ENCODE peak calls at places on chromosome 20, in nine cellular contexts. One of them, this sample, is unnamed.

GRCh38 chr20:54028276-54029011 is 42.0 kb downstream of the BCAS1 start:
- DNase-seq in heart right ventricle: no peak
- DNase-seq in GM10248: no peak
- DNase-seq in gastrocnemius medialis: no peak
- DNase-seq in HepG2: no peak
- DNase-seq in CD8-positive, alpha-beta T cell: no peak
- DNase-seq in AG09319: no peak
- DNase-seq in lung: no peak
- DNase-seq in stomach: no peak
- DNase-seq in this sample: no peak

GRCh38 chr20:31543966-31544598 is 29.8 kb downstream of the HM13 start:
- DNase-seq in HepG2: no peak
- DNase-seq in lung: peak
- DNase-seq in CD8-positive, alpha-beta T cell: no peak
- DNase-seq in heart right ventricle: no peak
- DNase-seq in gastrocnemius medialis: no peak
- DNase-seq in GM10248: no peak
- DNase-seq in stomach: no peak
- DNase-seq in AG09319: peak
- DNase-seq in this sample: no peak

GRCh38 chr20:37504404-37505096 is 16.5 kb upstream of the NNAT start:
- DNase-seq in gastrocnemius medialis: no peak
- DNase-seq in lung: no peak
- DNase-seq in heart right ventricle: no peak
- DNase-seq in AG09319: no peak
- DNase-seq in stomach: no peak
- DNase-seq in CD8-positive, alpha-beta T cell: no peak
- DNase-seq in HepG2: no peak
- DNase-seq in GM10248: no peak
- DNase-seq in this sample: no peak

GRCh38 chr20:38084425-38084951 is 50.9 kb downstream of the RPRD1B start:
- DNase-seq in AG09319: peak
- DNase-seq in HepG2: peak
- DNase-seq in GM10248: no peak
- DNase-seq in CD8-positive, alpha-beta T cell: no peak
- DNase-seq in heart right ventricle: no peak
- DNase-seq in lung: no peak
- DNase-seq in stomach: no peak
- DNase-seq in gastrocnemius medialis: no peak
- DNase-seq in this sample: no peak

GRCh38 chr20:5198651-5198924 is 71.8 kb downstream of the CDS2 start:
- DNase-seq in CD8-positive, alpha-beta T cell: no peak
- DNase-seq in HepG2: no peak
- DNase-seq in GM10248: no peak
- DNase-seq in AG09319: no peak
- DNase-seq in stomach: no peak
- DNase-seq in lung: no peak
- DNase-seq in heart right ventricle: no peak
- DNase-seq in gastrocnemius medialis: peak
- DNase-seq in this sample: no peak

GRCh38 chr20:59145926-59146800 is 17.5 kb upstream of the ZNF831 start:
- DNase-seq in AG09319: no peak
- DNase-seq in heart right ventricle: no peak
- DNase-seq in lung: no peak
- DNase-seq in CD8-positive, alpha-beta T cell: peak
- DNase-seq in stomach: no peak
- DNase-seq in HepG2: no peak
- DNase-seq in GM10248: peak
- DNase-seq in gastrocnemius medialis: no peak
- DNase-seq in this sample: no peak

GRCh38 chr20:48697845-48698491 is 129.8 kb downstream of the PREX1 start:
- DNase-seq in heart right ventricle: peak
- DNase-seq in GM10248: no peak
- DNase-seq in stomach: peak
- DNase-seq in CD8-positive, alpha-beta T cell: no peak
- DNase-seq in lung: peak
- DNase-seq in AG09319: no peak
- DNase-seq in gastrocnemius medialis: peak
- DNase-seq in HepG2: peak
- DNase-seq in this sample: no peak

GRCh38 chr20:13220194-13220856 is 749 bp upstream of the ISM1 start:
- DNase-seq in CD8-positive, alpha-beta T cell: no peak
- DNase-seq in stomach: peak
- DNase-seq in HepG2: no peak
- DNase-seq in GM10248: peak
- DNase-seq in gastrocnemius medialis: peak
- DNase-seq in heart right ventricle: peak
- DNase-seq in AG09319: no peak
- DNase-seq in lung: peak
- DNase-seq in this sample: no peak

GRCh38 chr20:21702553-21703467 is 2.7 kb upstream of the PAX1 start:
- DNase-seq in CD8-positive, alpha-beta T cell: no peak
- DNase-seq in gastrocnemius medialis: no peak
- DNase-seq in heart right ventricle: peak
- DNase-seq in HepG2: peak
- DNase-seq in stomach: no peak
- DNase-seq in lung: peak
- DNase-seq in GM10248: peak
- DNase-seq in AG09319: no peak
- DNase-seq in this sample: no peak
- TF ChIP-seq CTCF in CD8-positive, alpha-beta T cell: no peak
- TF ChIP-seq CTCF in gastrocnemius medialis: no peak
- TF ChIP-seq CTCF in heart right ventricle: no peak
- TF ChIP-seq CTCF in HepG2: peak
- TF ChIP-seq CTCF in stomach: no peak
- TF ChIP-seq CTCF in lung: no peak
- TF ChIP-seq CTCF in GM10248: peak
- TF ChIP-seq CTCF in AG09319: peak
- TF ChIP-seq CTCF in this sample: peak

GRCh38 chr20:57711826-57712225 is 2.0 kb upstream of the PMEPA1 start:
- DNase-seq in gastrocnemius medialis: peak
- DNase-seq in AG09319: no peak
- DNase-seq in GM10248: no peak
- DNase-seq in HepG2: no peak
- DNase-seq in heart right ventricle: no peak
- DNase-seq in CD8-positive, alpha-beta T cell: no peak
- DNase-seq in lung: no peak
- DNase-seq in stomach: no peak
- DNase-seq in this sample: no peak

GRCh38 chr20:57711311-57711712 is 1.5 kb upstream of the PMEPA1 start:
- DNase-seq in stomach: no peak
- DNase-seq in gastrocnemius medialis: no peak
- DNase-seq in GM10248: no peak
- DNase-seq in CD8-positive, alpha-beta T cell: no peak
- DNase-seq in lung: no peak
- DNase-seq in HepG2: no peak
- DNase-seq in AG09319: no peak
- DNase-seq in heart right ventricle: no peak
- DNase-seq in this sample: no peak

GRCh38 chr20:57708694-57709673 is 831 bp downstream of the PMEPA1 start:
- DNase-seq in lung: no peak
- DNase-seq in HepG2: no peak
- DNase-seq in stomach: no peak
- DNase-seq in heart right ventricle: peak
- DNase-seq in GM10248: no peak
- DNase-seq in gastrocnemius medialis: peak
- DNase-seq in CD8-positive, alpha-beta T cell: peak
- DNase-seq in AG09319: no peak
- DNase-seq in this sample: no peak

GRCh38 chr20:57710841-57711240 is 1.0 kb upstream of the PMEPA1 start:
- DNase-seq in GM10248: no peak
- DNase-seq in AG09319: no peak
- DNase-seq in gastrocnemius medialis: no peak
- DNase-seq in CD8-positive, alpha-beta T cell: no peak
- DNase-seq in stomach: no peak
- DNase-seq in lung: no peak
- DNase-seq in HepG2: no peak
- DNase-seq in heart right ventricle: no peak
- DNase-seq in this sample: no peak

GRCh38 chr20:57709823-57710799 is at the start of gene PMEPA1:
- DNase-seq in heart right ventricle: peak
- DNase-seq in AG09319: peak
- DNase-seq in CD8-positive, alpha-beta T cell: peak
- DNase-seq in stomach: peak
- DNase-seq in lung: peak
- DNase-seq in HepG2: peak
- DNase-seq in gastrocnemius medialis: peak
- DNase-seq in GM10248: peak
- DNase-seq in this sample: peak
- TF ChIP-seq CTCF in heart right ventricle: no peak
- TF ChIP-seq CTCF in AG09319: no peak
- TF ChIP-seq CTCF in CD8-positive, alpha-beta T cell: no peak
- TF ChIP-seq CTCF in stomach: no peak
- TF ChIP-seq CTCF in lung: no peak
- TF ChIP-seq CTCF in HepG2: no peak
- TF ChIP-seq CTCF in gastrocnemius medialis: no peak
- TF ChIP-seq CTCF in GM10248: no peak
- TF ChIP-seq CTCF in this sample: no peak

GRCh38 chr20:33575302-33575701 is 85.4 kb downstream of the CBFA2T2 start:
- DNase-seq in heart right ventricle: no peak
- DNase-seq in stomach: no peak
- DNase-seq in GM10248: no peak
- DNase-seq in gastrocnemius medialis: no peak
- DNase-seq in CD8-positive, alpha-beta T cell: no peak
- DNase-seq in HepG2: no peak
- DNase-seq in lung: no peak
- DNase-seq in AG09319: no peak
- DNase-seq in this sample: no peak

GRCh38 chr20:33578510-33578909 is 83.6 kb upstream of the C20orf144 start:
- DNase-seq in lung: no peak
- DNase-seq in stomach: no peak
- DNase-seq in gastrocnemius medialis: no peak
- DNase-seq in CD8-positive, alpha-beta T cell: no peak
- DNase-seq in HepG2: no peak
- DNase-seq in heart right ventricle: no peak
- DNase-seq in AG09319: peak
- DNase-seq in GM10248: no peak
- DNase-seq in this sample: no peak

GRCh38 chr20:33570743-33571142 is 80.8 kb downstream of the CBFA2T2 start:
- DNase-seq in AG09319: no peak
- DNase-seq in stomach: no peak
- DNase-seq in heart right ventricle: no peak
- DNase-seq in CD8-positive, alpha-beta T cell: no peak
- DNase-seq in HepG2: no peak
- DNase-seq in lung: no peak
- DNase-seq in gastrocnemius medialis: no peak
- DNase-seq in GM10248: no peak
- DNase-seq in this sample: no peak

DNA sequence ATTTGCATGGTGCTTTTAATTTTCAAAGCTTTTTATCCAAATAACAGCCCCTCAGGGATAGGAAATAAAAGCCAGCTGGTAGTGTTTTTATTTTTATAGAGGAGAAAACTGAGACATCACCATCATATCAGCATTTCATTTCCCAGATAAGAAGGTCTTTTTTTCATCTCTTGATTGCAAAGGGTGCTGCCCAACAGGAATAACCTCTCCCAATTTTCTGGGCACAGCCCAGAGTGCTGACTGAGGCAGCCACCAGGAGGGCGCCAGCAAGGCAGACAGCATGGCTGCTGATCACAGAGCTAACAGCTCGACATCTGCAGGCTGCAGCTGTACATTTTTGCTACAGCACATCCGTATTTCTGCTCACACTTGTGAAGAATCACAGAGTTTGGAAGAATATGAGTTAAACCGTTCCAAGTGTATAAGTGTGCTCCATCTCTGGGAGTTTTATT is 85.7 kb upstream of the C20orf144 start:
- DNase-seq in GM10248: no peak
- DNase-seq in CD8-positive, alpha-beta T cell: no peak
- DNase-seq in HepG2: no peak
- DNase-seq in lung: no peak
- DNase-seq in AG09319: no peak
- DNase-seq in gastrocnemius medialis: no peak
- DNase-seq in heart right ventricle: no peak
- DNase-seq in stomach: peak
- DNase-seq in this sample: no peak
- TF ChIP-seq CTCF in GM10248: no peak
- TF ChIP-seq CTCF in CD8-positive, alpha-beta T cell: no peak
- TF ChIP-seq CTCF in HepG2: peak
- TF ChIP-seq CTCF in lung: no peak
- TF ChIP-seq CTCF in AG09319: no peak
- TF ChIP-seq CTCF in gastrocnemius medialis: no peak
- TF ChIP-seq CTCF in heart right ventricle: no peak
- TF ChIP-seq CTCF in stomach: no peak
- TF ChIP-seq CTCF in this sample: peak

GRCh38 chr20:23244916-23245552 is 105.6 kb upstream of the NXT1 start:
- DNase-seq in AG09319: no peak
- DNase-seq in lung: no peak
- DNase-seq in CD8-positive, alpha-beta T cell: no peak
- DNase-seq in HepG2: no peak
- DNase-seq in gastrocnemius medialis: no peak
- DNase-seq in heart right ventricle: no peak
- DNase-seq in stomach: no peak
- DNase-seq in GM10248: no peak
- DNase-seq in this sample: no peak

GRCh38 chr20:23243791-23244190 is 106.8 kb upstream of the NXT1 start:
- DNase-seq in CD8-positive, alpha-beta T cell: no peak
- DNase-seq in heart right ventricle: no peak
- DNase-seq in gastrocnemius medialis: no peak
- DNase-seq in AG09319: no peak
- DNase-seq in stomach: no peak
- DNase-seq in HepG2: no peak
- DNase-seq in lung: peak
- DNase-seq in GM10248: no peak
- DNase-seq in this sample: no peak

GRCh38 chr20:23246682-23247664 is 103.6 kb upstream of the NXT1 start:
- DNase-seq in stomach: no peak
- DNase-seq in GM10248: peak
- DNase-seq in heart right ventricle: peak
- DNase-seq in CD8-positive, alpha-beta T cell: no peak
- DNase-seq in lung: no peak
- DNase-seq in AG09319: no peak
- DNase-seq in gastrocnemius medialis: peak
- DNase-seq in HepG2: no peak
- DNase-seq in this sample: no peak

GRCh38 chr20:23244207-23244915 is 106.2 kb upstream of the NXT1 start:
- DNase-seq in heart right ventricle: no peak
- DNase-seq in GM10248: no peak
- DNase-seq in gastrocnemius medialis: peak
- DNase-seq in CD8-positive, alpha-beta T cell: no peak
- DNase-seq in HepG2: no peak
- DNase-seq in AG09319: no peak
- DNase-seq in lung: peak
- DNase-seq in stomach: no peak
- DNase-seq in this sample: no peak

DNA sequence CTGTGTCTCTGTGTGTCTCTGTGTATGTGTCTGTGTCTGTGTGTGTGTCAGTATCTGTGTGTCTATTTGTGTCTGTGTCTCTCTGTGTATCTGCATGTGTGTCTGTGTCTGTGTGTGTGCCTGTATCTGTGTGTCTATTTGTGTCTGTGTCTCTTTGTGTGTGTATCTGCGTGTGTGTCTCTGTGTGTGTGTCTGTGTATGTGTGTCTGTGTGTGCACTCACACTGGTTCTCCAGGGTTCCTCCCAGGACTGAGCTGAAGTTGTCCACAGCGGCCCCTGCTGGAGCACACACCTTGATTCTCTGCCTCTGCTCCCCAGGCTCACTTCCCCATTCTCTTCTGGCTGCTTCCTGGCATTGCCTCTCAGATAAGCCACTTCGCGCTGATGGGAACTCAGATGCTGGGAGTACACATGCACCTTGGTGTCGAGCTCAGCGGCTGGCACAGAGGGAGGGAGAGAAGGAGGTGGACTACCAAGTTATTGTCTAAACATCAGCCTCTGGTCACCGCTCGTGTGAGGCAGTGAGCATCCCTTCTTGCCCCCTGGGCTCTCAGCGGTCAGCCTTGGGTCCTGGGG is 105.0 kb upstream of the NXT1 start:
- DNase-seq in gastrocnemius medialis: peak
- DNase-seq in lung: peak
- DNase-seq in HepG2: peak
- DNase-seq in stomach: peak
- DNase-seq in AG09319: no peak
- DNase-seq in GM10248: peak
- DNase-seq in heart right ventricle: peak
- DNase-seq in CD8-positive, alpha-beta T cell: no peak
- DNase-seq in this sample: no peak
- TF ChIP-seq CTCF in gastrocnemius medialis: peak
- TF ChIP-seq CTCF in lung: peak
- TF ChIP-seq CTCF in HepG2: peak
- TF ChIP-seq CTCF in stomach: no peak
- TF ChIP-seq CTCF in AG09319: peak
- TF ChIP-seq CTCF in GM10248: peak
- TF ChIP-seq CTCF in heart right ventricle: peak
- TF ChIP-seq CTCF in CD8-positive, alpha-beta T cell: no peak
- TF ChIP-seq CTCF in this sample: no peak